ENCODE peak calls at places on chromosomes 12 and 14, in four cellular contexts. U is A549, F is HepG2, J is K562. L is an unnamed sample.

GRCh38 chr12:68633614-68634558 is 23.2 kb downstream of the RAP1B start:
- DNase-seq in U (no peak), F (no peak), J (no peak), L (no peak)

GRCh38 chr12:86660488-86661171 is 404.4 kb upstream of the MGAT4C start:
- DNase-seq in U (peak; percentile 31), F (no peak), J (no peak), L (no peak)

GRCh38 chr12:7093892-7094291 is 1.6 kb upstream of the C1R start:
- DNase-seq in U (no peak), F (no peak), J (no peak), L (no peak)

GRCh38 chr12:46187023-46187422 is 81.8 kb downstream of the SLC38A1 start:
- DNase-seq in U (no peak), F (no peak), J (no peak), L (no peak)

GRCh38 chr12:113271853-113272561 is 50.7 kb downstream of the TPCN1 start:
- DNase-seq in U (no peak), F (peak; percentile 74), J (peak; percentile 55), L (no peak)

GRCh38 chr12:39441963-39442894 is 691 bp downstream of the KIF21A start:
- DNase-seq in U (peak; percentile 10), F (peak; percentile 39), J (peak; percentile 44), L (peak; percentile 38)

GRCh38 chr12:2652401-2653081 is 142.2 kb upstream of the FKBP4 start:
- DNase-seq in U (no peak), F (no peak), J (peak; percentile 14), L (peak; percentile 70)

GRCh38 chr12:29230800-29231560 is 81.9 kb downstream of the FAR2 start:
- DNase-seq in U (no peak), F (no peak), J (no peak), L (no peak)

GRCh38 chr14:83960832-83961512 is 1569.0 kb upstream of the FLRT2 start:
- DNase-seq in U (no peak), F (no peak), J (no peak), L (peak; percentile 18)

GRCh38 chr14:60656755-60657608 is 7.7 kb upstream of the SIX1 start:
- DNase-seq in U (peak; percentile 43), F (peak; percentile 58), J (no peak), L (peak; percentile 86)

GRCh38 chr14:33150662-33151061 is 212.0 kb downstream of the NPAS3 start:
- DNase-seq in U (no peak), F (no peak), J (no peak), L (no peak)

GRCh38 chr14:65302571-65303184 is 109.9 kb upstream of the FUT8 start:
- DNase-seq in U (no peak), F (no peak), J (no peak), L (no peak)

GRCh38 chr14:79514700-79515099 is 696.6 kb downstream of the DIO2 start:
- DNase-seq in U (no peak), F (no peak), J (no peak), L (no peak)

GRCh38 chr14:79515158-79515557 is 696.1 kb downstream of the DIO2 start:
- DNase-seq in U (no peak), F (no peak), J (no peak), L (no peak)

GRCh38 chr14:79511146-79511545 is 700.2 kb downstream of the DIO2 start:
- DNase-seq in U (no peak), F (no peak), J (no peak), L (no peak)

GRCh38 chr14:79513446-79513845 is 697.9 kb downstream of the DIO2 start:
- DNase-seq in U (no peak), F (no peak), J (no peak), L (no peak)

DNA sequence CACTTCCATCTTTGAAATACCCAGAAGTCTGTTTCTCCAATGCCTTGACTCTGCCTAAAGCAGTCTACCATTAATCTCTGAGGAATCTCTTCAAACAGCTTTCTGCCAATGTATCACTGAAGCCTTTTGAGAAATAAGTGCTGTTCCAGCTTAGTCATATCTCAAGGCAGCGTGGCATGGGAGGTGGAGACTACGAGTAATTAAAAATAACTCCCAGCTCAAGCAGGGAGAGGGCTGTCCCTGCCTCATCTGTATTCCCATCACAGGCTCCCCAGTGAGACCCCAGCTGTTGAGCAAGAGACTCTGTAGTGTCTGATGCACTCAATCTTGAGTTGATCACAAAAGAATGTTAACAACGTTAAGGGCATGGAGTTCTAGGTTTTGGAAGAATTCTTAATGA is 700.6 kb downstream of the DIO2 start:
- DNase-seq in U (no peak), F (no peak), J (no peak), L (no peak)
- TF ChIP-seq HMGXB4 in U (no peak), F (no peak), J (no peak), L (no peak)

DNA sequence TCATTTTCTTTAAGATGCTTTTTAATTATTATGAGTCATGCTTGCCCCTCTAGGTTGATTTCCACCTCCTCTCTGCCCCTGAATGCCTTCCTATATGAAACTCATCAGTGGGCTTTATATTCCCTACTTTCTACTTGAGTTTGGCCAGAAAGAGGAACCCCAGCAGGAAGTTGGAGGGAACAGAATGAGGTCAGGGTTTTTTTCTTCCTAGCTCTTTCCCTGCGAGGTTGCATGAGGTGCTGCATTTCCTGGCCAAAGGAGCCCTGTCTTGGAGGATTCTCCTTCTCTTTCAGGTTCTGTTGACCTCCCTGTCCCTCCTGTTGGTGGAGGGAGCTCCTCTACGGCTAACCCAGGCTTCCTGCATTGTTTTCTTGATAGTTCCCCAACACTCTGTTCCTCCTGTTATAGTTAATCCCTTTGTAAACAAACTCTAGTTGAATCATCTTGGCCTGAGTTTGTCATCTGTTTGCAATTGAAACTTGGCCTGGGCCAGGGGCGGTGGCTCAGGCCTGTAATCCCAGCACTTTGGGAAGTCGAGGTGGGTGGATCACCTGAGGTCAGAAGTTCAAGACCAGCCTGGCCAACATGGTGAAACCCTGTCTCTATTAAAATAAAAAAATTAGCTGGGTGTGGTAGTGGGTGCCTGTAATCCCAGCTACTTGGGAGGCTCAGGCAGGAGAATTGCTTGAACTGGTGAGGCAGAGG is 15.3 kb upstream of the SPIC start:
- DNase-seq in U (peak; percentile 94), F (peak; percentile 74), J (no peak), L (no peak)
- TF ChIP-seq MAX in U (peak; percentile 51), F (no peak), J (no peak), L (no peak)

GRCh38 chr12:18955594-18955993 is 173.9 kb upstream of the PLEKHA5 start:
- DNase-seq in U (no peak), F (no peak), J (no peak), L (no peak)
- TF ChIP-seq HMGXB4 in U (no peak), F (no peak), J (no peak), L (no peak)

GRCh38 chr14:21264025-21264801 is 5.0 kb downstream of the HNRNPC start:
- DNase-seq in U (no peak), F (no peak), J (no peak), L (no peak)
- TF ChIP-seq MAX in U (no peak), F (no peak), J (no peak), L (no peak)

GRCh38 chr12:111027431-111027830 is 107.1 kb upstream of the MYL2 start:
- DNase-seq in U (no peak), F (no peak), J (no peak), L (no peak)

GRCh38 chr12:111022386-111022785 is 102.0 kb upstream of the MYL2 start:
- DNase-seq in U (no peak), F (no peak), J (no peak), L (no peak)

GRCh38 chr12:111025792-111026430 is 105.5 kb upstream of the MYL2 start:
- DNase-seq in U (no peak), F (no peak), J (no peak), L (no peak)

GRCh38 chr12:111024205-111024794 is 103.9 kb upstream of the MYL2 start:
- DNase-seq in U (peak; percentile 85), F (peak; percentile 44), J (peak; percentile 80), L (peak; percentile 84)

DNA sequence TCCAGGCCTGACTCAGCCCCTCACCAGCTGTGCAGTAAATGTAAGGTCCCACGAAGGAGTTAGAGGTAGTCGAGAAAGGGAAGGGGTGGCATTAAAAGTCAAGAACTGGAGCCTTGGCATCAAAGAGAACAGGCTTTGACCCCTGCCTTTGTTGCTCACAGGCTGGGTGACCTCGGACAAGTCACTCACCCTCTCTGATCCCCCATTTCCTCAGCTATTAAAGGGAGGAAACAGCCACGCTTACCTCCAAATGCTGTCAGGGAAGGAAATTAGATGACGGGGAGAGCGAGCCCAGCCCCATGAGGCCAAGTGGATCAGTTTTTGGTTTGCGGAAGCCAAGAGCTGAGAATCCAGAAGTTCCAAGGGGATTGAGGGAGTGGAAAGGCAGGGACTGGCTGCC is 104.9 kb upstream of the MYL2 start:
- DNase-seq in U (no peak), F (no peak), J (no peak), L (no peak)
- TF ChIP-seq HMGXB4 in U (no peak), F (no peak), J (no peak), L (no peak)

DNA sequence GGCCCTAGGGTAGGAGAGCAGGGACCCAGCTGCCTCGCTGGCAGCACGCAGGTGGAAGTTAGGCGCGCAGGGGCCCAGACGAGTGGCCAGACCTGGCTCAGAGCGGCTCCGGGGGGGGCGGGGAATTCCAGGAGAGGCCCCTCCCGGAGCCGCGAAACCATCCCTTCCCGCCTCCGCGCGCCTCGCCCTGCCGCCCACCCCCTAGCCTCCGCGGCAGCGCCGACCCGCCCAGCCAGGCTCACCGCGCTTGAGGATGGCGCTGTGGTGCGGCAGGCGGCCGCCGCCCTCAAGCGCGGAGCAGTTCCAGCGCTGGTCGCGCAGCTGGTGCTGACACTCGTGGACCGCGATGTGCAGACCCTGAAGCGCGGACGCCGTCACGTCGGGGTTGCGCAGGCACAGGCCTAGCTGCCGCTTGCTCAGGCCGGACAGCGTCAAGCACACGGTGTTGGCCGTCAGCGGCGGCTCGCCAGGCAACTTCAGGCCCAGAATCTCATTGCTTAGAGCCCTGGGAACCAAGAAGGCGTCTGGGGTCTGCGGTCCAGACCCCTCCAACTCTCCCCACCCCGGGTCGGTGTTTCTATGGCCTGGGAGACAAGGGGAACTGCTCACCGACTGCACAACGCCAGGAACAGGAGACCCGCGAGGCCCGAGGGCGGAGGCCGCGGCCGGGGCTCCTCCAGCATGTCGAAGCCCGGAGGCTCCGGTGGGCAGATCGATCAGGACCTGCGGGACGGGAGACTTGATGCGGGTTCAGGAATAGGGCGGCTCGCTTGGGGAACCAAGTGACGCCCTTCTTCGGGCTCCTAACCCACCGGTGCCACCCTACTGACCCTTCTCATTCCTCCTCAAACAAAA is 1.5 kb downstream of the WNT10B start:
- DNase-seq in U (no peak), F (no peak), J (peak; percentile 78), L (peak; percentile 48)
- TF ChIP-seq MAX in U (no peak), F (peak; percentile 30), J (no peak), L (peak; percentile 73)

GRCh38 chr12:48165089-48166031 is 8.0 kb upstream of the ASB8 start:
- DNase-seq in U (peak; percentile 59), F (peak; percentile 44), J (peak; percentile 62), L (peak; percentile 28)
- TF ChIP-seq HMGXB4 in U (no peak), F (no peak), J (no peak), L (no peak)

GRCh38 chr12:96036765-96037455 is 1.5 kb upstream of the LTA4H start:
- DNase-seq in U (no peak), F (no peak), J (no peak), L (no peak)
- TF ChIP-seq MAX in U (no peak), F (no peak), J (no peak), L (no peak)

GRCh38 chr12:25570418-25570817 is 17.3 kb upstream of the LMNTD1 start:
- DNase-seq in U (no peak), F (no peak), J (no peak), L (no peak)
- TF ChIP-seq HMGXB4 in U (no peak), F (no peak), J (no peak), L (no peak)

L was measured in WTC11.